ENCODE peak calls at places on chromosomes 7 and 10, in five cellular contexts. One of them, this sample, is unnamed.

GRCh38 chr7:113289140-113289740 is 170.9 kb upstream of the SMIM30 start:
- DNase-seq in coronary artery: no peak
- DNase-seq in H1: no peak
- DNase-seq in cardiac fibroblast: peak; percentile 50
- DNase-seq in IMR-90: peak; percentile 71
- DNase-seq in this sample: no peak

GRCh38 chr10:62961951-62962523 is 145.9 kb upstream of the EGR2 start:
- DNase-seq in cardiac fibroblast: peak; percentile 44
- DNase-seq in coronary artery: no peak
- DNase-seq in IMR-90: no peak
- DNase-seq in H1: no peak
- DNase-seq in this sample: no peak

GRCh38 chr10:62726142-62726541 is 78.4 kb upstream of the ADO start:
- DNase-seq in coronary artery: no peak
- DNase-seq in IMR-90: no peak
- DNase-seq in cardiac fibroblast: no peak
- DNase-seq in H1: no peak
- DNase-seq in this sample: no peak

GRCh38 chr7:43283706-43284105 is 171.3 kb downstream of the HECW1 start:
- DNase-seq in coronary artery: no peak
- DNase-seq in cardiac fibroblast: no peak
- DNase-seq in H1: peak; percentile 33
- DNase-seq in IMR-90: no peak
- DNase-seq in this sample: no peak

GRCh38 chr7:98049034-98049433 is 57.6 kb upstream of the LMTK2 start:
- DNase-seq in IMR-90: no peak
- DNase-seq in H1: no peak
- DNase-seq in cardiac fibroblast: no peak
- DNase-seq in coronary artery: no peak
- DNase-seq in this sample: no peak

GRCh38 chr7:85828654-85829053 is 641.8 kb upstream of the SEMA3D start:
- DNase-seq in cardiac fibroblast: no peak
- DNase-seq in H1: no peak
- DNase-seq in coronary artery: no peak
- DNase-seq in IMR-90: no peak
- DNase-seq in this sample: no peak

GRCh38 chr10:78419481-78420265 is 386.0 kb downstream of the RPS24 start:
- DNase-seq in cardiac fibroblast: no peak
- DNase-seq in H1: no peak
- DNase-seq in IMR-90: no peak
- DNase-seq in coronary artery: peak; percentile 46
- DNase-seq in this sample: no peak

GRCh38 chr10:87053121-87053520 is 33.0 kb downstream of the FAM25A start:
- DNase-seq in IMR-90: no peak
- DNase-seq in coronary artery: no peak
- DNase-seq in cardiac fibroblast: peak; percentile 44
- DNase-seq in H1: no peak
- DNase-seq in this sample: no peak

GRCh38 chr7:148963583-148964509 is 64.5 kb downstream of the PDIA4 start:
- DNase-seq in cardiac fibroblast: peak; percentile 28
- DNase-seq in H1: no peak
- DNase-seq in IMR-90: no peak
- DNase-seq in coronary artery: no peak
- DNase-seq in this sample: no peak

GRCh38 chr10:75405201-75406143 is 3.9 kb upstream of the ZNF503 start:
- DNase-seq in coronary artery: no peak
- DNase-seq in H1: peak; percentile 58
- DNase-seq in cardiac fibroblast: no peak
- DNase-seq in IMR-90: no peak
- DNase-seq in this sample: no peak

GRCh38 chr10:28047061-28047460 is 48.2 kb upstream of the ODAD2 start:
- DNase-seq in coronary artery: no peak
- DNase-seq in cardiac fibroblast: no peak
- DNase-seq in H1: no peak
- DNase-seq in IMR-90: no peak
- DNase-seq in this sample: no peak

GRCh38 chr7:26143298-26144044 is 8.5 kb upstream of the NFE2L3 start:
- DNase-seq in H1: no peak
- DNase-seq in IMR-90: peak; percentile 42
- DNase-seq in coronary artery: no peak
- DNase-seq in cardiac fibroblast: peak; percentile 63
- DNase-seq in this sample: no peak

GRCh38 chr7:130500910-130501309 is 9.0 kb downstream of the MEST start:
- DNase-seq in coronary artery: no peak
- DNase-seq in H1: no peak
- DNase-seq in cardiac fibroblast: no peak
- DNase-seq in IMR-90: no peak
- DNase-seq in this sample: no peak

GRCh38 chr10:47402681-47403301 is 18.7 kb upstream of the ZNF488 start:
- DNase-seq in IMR-90: peak; percentile 88
- DNase-seq in H1: peak; percentile 68
- DNase-seq in coronary artery: no peak
- DNase-seq in cardiac fibroblast: peak; percentile 90
- DNase-seq in this sample: no peak

GRCh38 chr7:135672560-135673359 is 10.4 kb downstream of the STMP1 start:
- DNase-seq in cardiac fibroblast: peak; percentile 87
- DNase-seq in IMR-90: peak; percentile 84
- DNase-seq in coronary artery: no peak
- DNase-seq in H1: no peak
- DNase-seq in this sample: peak; percentile 31

GRCh38 chr10:28664369-28664740 is 13.0 kb upstream of the BAMBI start:
- DNase-seq in IMR-90: peak; percentile 79
- DNase-seq in coronary artery: no peak
- DNase-seq in cardiac fibroblast: peak; percentile 86
- DNase-seq in H1: no peak
- DNase-seq in this sample: peak; percentile 65

GRCh38 chr10:98416589-98416988 is 1.6 kb upstream of the PYROXD2 start:
- DNase-seq in H1: no peak
- DNase-seq in coronary artery: peak; percentile 71
- DNase-seq in IMR-90: no peak
- DNase-seq in cardiac fibroblast: no peak
- DNase-seq in this sample: no peak

GRCh38 chr10:59968705-59969104 is 62.3 kb upstream of the CCDC6 start:
- DNase-seq in IMR-90: no peak
- DNase-seq in coronary artery: no peak
- DNase-seq in cardiac fibroblast: no peak
- DNase-seq in H1: no peak
- DNase-seq in this sample: no peak

GRCh38 chr7:126696639-126697038 is 556.1 kb downstream of the GRM8 start:
- DNase-seq in cardiac fibroblast: no peak
- DNase-seq in H1: no peak
- DNase-seq in IMR-90: no peak
- DNase-seq in coronary artery: no peak
- DNase-seq in this sample: no peak

GRCh38 chr7:98354511-98355249 is 46.2 kb downstream of the BAIAP2L1 start:
- DNase-seq in coronary artery: no peak
- DNase-seq in cardiac fibroblast: peak; percentile 67
- DNase-seq in IMR-90: peak; percentile 82
- DNase-seq in H1: no peak
- DNase-seq in this sample: peak; percentile 56

GRCh38 chr10:108850138-108850854 is 1073.0 kb downstream of the XPNPEP1 start:
- DNase-seq in cardiac fibroblast: no peak
- DNase-seq in H1: no peak
- DNase-seq in coronary artery: no peak
- DNase-seq in IMR-90: no peak
- DNase-seq in this sample: no peak

GRCh38 chr10:125774581-125775191 is 935 bp downstream of the MMP21 start:
- DNase-seq in cardiac fibroblast: no peak
- DNase-seq in IMR-90: no peak
- DNase-seq in coronary artery: no peak
- DNase-seq in H1: no peak
- DNase-seq in this sample: no peak

GRCh38 chr10:12081879-12082560 is 13.3 kb downstream of the DHTKD1 start:
- DNase-seq in IMR-90: peak; percentile 68
- DNase-seq in coronary artery: no peak
- DNase-seq in H1: no peak
- DNase-seq in cardiac fibroblast: peak; percentile 22
- DNase-seq in this sample: no peak

GRCh38 chr7:138297526-138297925 is 162.5 kb upstream of the TRIM24 start:
- DNase-seq in IMR-90: no peak
- DNase-seq in cardiac fibroblast: no peak
- DNase-seq in H1: no peak
- DNase-seq in coronary artery: no peak
- DNase-seq in this sample: no peak

GRCh38 chr10:101241840-101242707 is 12.8 kb upstream of the LBX1 start:
- DNase-seq in cardiac fibroblast: peak; percentile 35
- DNase-seq in H1: no peak
- DNase-seq in IMR-90: peak; percentile 47
- DNase-seq in coronary artery: no peak
- DNase-seq in this sample: no peak

GRCh38 chr7:31933481-31933880 is 136.7 kb downstream of the PDE1C start:
- DNase-seq in H1: no peak
- DNase-seq in IMR-90: peak; percentile 28
- DNase-seq in cardiac fibroblast: no peak
- DNase-seq in coronary artery: no peak
- DNase-seq in this sample: no peak

GRCh38 chr10:93462881-93463280 is 19.3 kb downstream of the MYOF start:
- DNase-seq in cardiac fibroblast: peak; percentile 83
- DNase-seq in IMR-90: peak; percentile 54
- DNase-seq in H1: no peak
- DNase-seq in coronary artery: no peak
- DNase-seq in this sample: no peak

GRCh38 chr7:140358771-140359095 is 39.6 kb downstream of the SLC37A3 start:
- DNase-seq in IMR-90: no peak
- DNase-seq in H1: no peak
- DNase-seq in cardiac fibroblast: no peak
- DNase-seq in coronary artery: no peak
- DNase-seq in this sample: no peak

GRCh38 chr10:22027666-22028238 is 24.2 kb upstream of the DNAJC1 start:
- DNase-seq in cardiac fibroblast: no peak
- DNase-seq in IMR-90: no peak
- DNase-seq in H1: no peak
- DNase-seq in coronary artery: no peak
- DNase-seq in this sample: no peak

GRCh38 chr10:22026287-22026686 is 22.8 kb upstream of the DNAJC1 start:
- DNase-seq in H1: no peak
- DNase-seq in cardiac fibroblast: no peak
- DNase-seq in coronary artery: no peak
- DNase-seq in IMR-90: no peak
- DNase-seq in this sample: no peak

GRCh38 chr10:22017283-22018020 is 13.9 kb upstream of the DNAJC1 start:
- DNase-seq in cardiac fibroblast: peak; percentile 49
- DNase-seq in coronary artery: no peak
- DNase-seq in IMR-90: no peak
- DNase-seq in H1: no peak
- DNase-seq in this sample: no peak

GRCh38 chr10:22023508-22023907 is 20.0 kb upstream of the DNAJC1 start:
- DNase-seq in cardiac fibroblast: no peak
- DNase-seq in H1: no peak
- DNase-seq in coronary artery: no peak
- DNase-seq in IMR-90: no peak
- DNase-seq in this sample: no peak

GRCh38 chr10:22022257-22023051 is 18.9 kb upstream of the DNAJC1 start:
- DNase-seq in coronary artery: no peak
- DNase-seq in cardiac fibroblast: peak; percentile 86
- DNase-seq in IMR-90: no peak
- DNase-seq in H1: no peak
- DNase-seq in this sample: no peak
- H3K4me3 ChIP-seq in coronary artery: peak overlapping the region; percentile 45
- H3K4me3 ChIP-seq in cardiac fibroblast: no peak overlapping the region
- H3K4me3 ChIP-seq in IMR-90: no peak overlapping the region
- H3K4me3 ChIP-seq in H1: no peak overlapping the region
- H3K4me3 ChIP-seq in this sample: no peak overlapping the region

GRCh38 chr7:83001362-83002040 is 161.2 kb downstream of the PCLO start:
- DNase-seq in IMR-90: no peak
- DNase-seq in H1: no peak
- DNase-seq in coronary artery: no peak
- DNase-seq in cardiac fibroblast: no peak
- DNase-seq in this sample: no peak

DNA sequence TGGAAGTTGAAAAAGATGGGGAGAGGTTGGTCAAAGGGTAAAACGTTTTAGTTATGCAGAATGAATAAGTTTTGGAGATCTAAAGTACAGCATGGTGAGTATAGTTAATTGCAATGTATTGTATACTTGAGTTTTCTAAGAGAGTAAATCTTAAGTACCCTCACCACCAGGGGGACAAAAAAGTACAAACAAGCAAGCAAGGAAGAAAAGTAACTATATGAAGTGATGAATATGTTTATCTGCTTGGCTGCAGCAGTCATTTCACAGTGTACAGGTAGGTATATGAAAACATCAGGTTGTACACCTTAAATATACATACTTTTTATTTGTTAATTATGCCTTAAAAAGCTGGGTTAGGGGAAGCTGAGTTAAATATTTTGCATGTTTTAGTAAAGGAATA is 157.3 kb downstream of the PCLO start:
- DNase-seq in coronary artery: no peak
- DNase-seq in cardiac fibroblast: peak; percentile 16
- DNase-seq in IMR-90: no peak
- DNase-seq in H1: no peak
- DNase-seq in this sample: no peak
- TF ChIP-seq CTCF in coronary artery: no peak
- TF ChIP-seq CTCF in cardiac fibroblast: peak; percentile 10
- TF ChIP-seq CTCF in IMR-90: no peak
- TF ChIP-seq CTCF in H1: peak; percentile 37
- TF ChIP-seq CTCF in this sample: no peak

GRCh38 chr7:19705663-19706062 is 3.2 kb downstream of the POLR1F start:
- DNase-seq in cardiac fibroblast: no peak
- DNase-seq in coronary artery: no peak
- DNase-seq in H1: no peak
- DNase-seq in IMR-90: no peak
- DNase-seq in this sample: no peak

GRCh38 chr7:19709249-19709578 is 377 bp upstream of the POLR1F start:
- DNase-seq in cardiac fibroblast: no peak
- DNase-seq in IMR-90: no peak
- DNase-seq in H1: no peak
- DNase-seq in coronary artery: no peak
- DNase-seq in this sample: no peak

GRCh38 chr7:19708397-19709248 is at the start of gene POLR1F:
- DNase-seq in H1: peak; percentile 98
- DNase-seq in IMR-90: peak; percentile 93
- DNase-seq in cardiac fibroblast: peak; percentile 97
- DNase-seq in coronary artery: peak; percentile 94
- DNase-seq in this sample: peak; percentile 64

GRCh38 chr7:19701471-19701870 is 7.4 kb downstream of the POLR1F start:
- DNase-seq in coronary artery: no peak
- DNase-seq in IMR-90: no peak
- DNase-seq in H1: no peak
- DNase-seq in cardiac fibroblast: no peak
- DNase-seq in this sample: no peak

DNA sequence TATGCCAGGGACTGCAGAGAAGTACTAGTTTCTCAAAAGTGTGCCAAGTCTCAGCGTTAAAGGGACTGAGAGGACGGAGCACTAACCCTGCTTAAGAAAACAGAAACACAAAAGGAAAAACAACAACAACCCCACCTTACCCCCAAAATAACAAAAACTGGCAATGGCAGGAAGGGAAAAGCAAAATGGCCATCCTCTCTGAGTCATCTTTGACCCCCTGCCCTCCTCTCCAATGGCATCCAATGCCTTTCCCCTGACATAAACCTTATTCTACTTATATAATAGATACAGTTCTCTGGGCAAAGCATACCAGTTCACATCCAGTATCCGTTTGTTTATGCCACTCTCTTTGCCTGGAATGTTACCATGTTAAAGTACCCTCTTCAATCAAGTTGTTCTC is 1.6 kb downstream of the POLR1F start:
- DNase-seq in cardiac fibroblast: peak; percentile 10
- DNase-seq in coronary artery: no peak
- DNase-seq in IMR-90: peak; percentile 15
- DNase-seq in H1: no peak
- DNase-seq in this sample: no peak
- H3K4me3 ChIP-seq in cardiac fibroblast: peak overlapping the region; percentile 79
- H3K4me3 ChIP-seq in coronary artery: peak overlapping the region; percentile 89
- H3K4me3 ChIP-seq in IMR-90: no peak overlapping the region
- H3K4me3 ChIP-seq in H1: no peak overlapping the region
- H3K4me3 ChIP-seq in this sample: peak overlapping the region; percentile 26

GRCh38 chr7:35725280-35725680 is 30.3 kb upstream of the HERPUD2 start:
- DNase-seq in cardiac fibroblast: no peak
- DNase-seq in IMR-90: no peak
- DNase-seq in coronary artery: no peak
- DNase-seq in H1: no peak
- DNase-seq in this sample: no peak
- TF ChIP-seq CTCF in cardiac fibroblast: no peak
- TF ChIP-seq CTCF in IMR-90: no peak
- TF ChIP-seq CTCF in coronary artery: no peak
- TF ChIP-seq CTCF in H1: peak; percentile 25
- TF ChIP-seq CTCF in this sample: no peak